ENCODE peak calls at places on chromosomes 5 and 9, in seven cellular contexts. N, A, Z, P, H, K and V are unnamed samples.
A peak's percentile ranks its signal among the peaks of the same experiment; 100 is the strongest.

GRCh38 chr9:126927419-126927818 is 12.8 kb downstream of the RALGPS1 start:
- DNase-seq in Z (no peak), H (no peak), N (no peak), A (no peak), P (no peak), K (no peak), V (no peak)

GRCh38 chr9:123081824-123082223 is 48.4 kb downstream of the GPR21 start:
- DNase-seq in Z (no peak), A (no peak), H (peak; percentile 78), P (peak; percentile 40), K (no peak), N (no peak), V (peak; percentile 78)

GRCh38 chr9:123536455-123536868 is 180.5 kb downstream of the CRB2 start:
- DNase-seq in A (peak; percentile 9), K (no peak), P (no peak), Z (no peak), H (no peak), N (no peak), V (no peak)

GRCh38 chr9:129125478-129125877 is 14.3 kb downstream of the PTPA start:
- DNase-seq in H (no peak), K (no peak), N (no peak), Z (no peak), A (no peak), P (peak; percentile 71), V (peak; percentile 46)

GRCh38 chr5:5363045-5363444 is 59.4 kb upstream of the ICE1 start:
- DNase-seq in N (no peak), K (no peak), P (no peak), A (no peak), Z (no peak), H (no peak), V (no peak)

GRCh38 chr5:170903075-170903474 is 41.3 kb downstream of the RANBP17 start:
- DNase-seq in N (no peak), K (no peak), H (no peak), P (no peak), Z (no peak), A (no peak), V (no peak)

GRCh38 chr5:94045839-94046782 is 304.7 kb upstream of the POU5F2 start:
- DNase-seq in A (no peak), H (no peak), Z (no peak), P (no peak), K (no peak), N (no peak), V (no peak)

GRCh38 chr5:173812811-173813550 is 75.2 kb upstream of the CPEB4 start:
- DNase-seq in K (no peak), Z (no peak), A (no peak), P (no peak), N (no peak), H (no peak), V (no peak)

GRCh38 chr5:34667705-34668104 is 11.6 kb downstream of the RAI14 start:
- DNase-seq in Z (no peak), A (no peak), K (no peak), N (no peak), H (no peak), P (no peak), V (no peak)

GRCh38 chr9:126756876-126757415 is 47.9 kb upstream of the ZBTB43 start:
- DNase-seq in K (no peak), P (no peak), N (no peak), Z (no peak), H (peak; percentile 84), A (no peak), V (peak; percentile 9)

GRCh38 chr9:3181049-3181953 is 337.4 kb upstream of the PUM3 start:
- DNase-seq in N (peak; percentile 44), Z (no peak), H (peak; percentile 37), P (no peak), A (peak; percentile 49), K (no peak), V (peak; percentile 15)

GRCh38 chr5:78472469-78473106 is 112.2 kb downstream of the SCAMP1 start:
- DNase-seq in A (no peak), H (peak; percentile 54), N (no peak), P (no peak), K (no peak), Z (no peak), V (peak; percentile 38)

GRCh38 chr5:73218552-73219171 is 45.7 kb downstream of the TMEM174 start:
- DNase-seq in K (no peak), H (peak; percentile 45), N (no peak), A (no peak), Z (no peak), P (no peak), V (peak; percentile 57)

GRCh38 chr5:141821430-141821925 is 56.7 kb downstream of the PCDH1 start:
- DNase-seq in A (no peak), N (no peak), K (no peak), P (peak; percentile 44), Z (no peak), H (peak; percentile 81), V (peak; percentile 43)